ENCODE peak calls at places on chromosomes 7 and 10, in five cellular contexts. G is EL; Y is RCC 7860; X is RPMI7951; E is activated naive CD4-positive, alpha-beta T cell. O is an unnamed sample.

GRCh38 chr7:34158754-34159153 is 253.4 kb downstream of the BMPER start:
- DNase-seq in E (no peak), G (no peak), X (peak), Y (no peak), O (no peak)

GRCh38 chr10:110762109-110762848 is 109.4 kb upstream of the PDCD4 start:
- DNase-seq in Y (no peak), X (no peak), G (no peak), E (no peak), O (no peak)

GRCh38 chr10:71262027-71262426 is 49.7 kb downstream of the UNC5B start:
- DNase-seq in E (no peak), X (no peak), G (no peak), Y (no peak), O (no peak)

GRCh38 chr10:3516626-3517255 is 268.3 kb downstream of the KLF6 start:
- DNase-seq in Y (no peak), G (no peak), E (no peak), X (peak), O (no peak)

GRCh38 chr7:129990403-129991192 is 37.8 kb upstream of the UBE2H start:
- DNase-seq in E (no peak), Y (no peak), X (peak), G (no peak), O (no peak)

GRCh38 chr10:98586096-98586495 is 139.4 kb upstream of the HPS1 start:
- DNase-seq in Y (no peak), G (no peak), E (no peak), X (no peak), O (no peak)

GRCh38 chr10:54262726-54263125 is 538.3 kb downstream of the PCDH15 start:
- DNase-seq in Y (no peak), G (no peak), X (no peak), E (no peak), O (no peak)

GRCh38 chr10:29874604-29875269 is 184.6 kb downstream of the JCAD start:
- DNase-seq in X (no peak), E (no peak), G (no peak), Y (no peak), O (no peak)

GRCh38 chr10:89092439-89092838 is 101.8 kb downstream of the FAS start:
- DNase-seq in E (no peak), Y (no peak), G (no peak), X (no peak), O (no peak)

GRCh38 chr7:140696679-140697446 is at the start of gene NDUFB2:
- DNase-seq in X (peak), E (peak), G (peak), Y (peak), O (peak)

GRCh38 chr10:3887885-3888476 is 103.0 kb upstream of the KLF6 start:
- DNase-seq in G (peak), E (no peak), X (peak), Y (peak), O (peak)

GRCh38 chr7:12207046-12207445 is 4.0 kb upstream of the TMEM106B start:
- DNase-seq in Y (no peak), E (no peak), G (no peak), X (no peak), O (no peak)

GRCh38 chr10:62514079-62514693 is 140.0 kb downstream of the ZNF365 start:
- DNase-seq in E (no peak), Y (peak), G (no peak), X (peak), O (no peak)